ENCODE peak calls at places on chromosome 22, in four cellular contexts. One of them, this sample, is unnamed. For H3K27me3, the result is how much of the 10 kb centered on the place peaks cover.

GRCh38 chr22:29767289-29768051 is at the start of gene UQCR10:
- DNase-seq in CD8-positive, alpha-beta T cell: peak
- DNase-seq in fibroblast of lung: peak
- DNase-seq in hepatocyte: peak
- DNase-seq in this sample: no peak

GRCh38 chr22:29130490-29130889 is 57.7 kb downstream of the KREMEN1 start:
- DNase-seq in fibroblast of lung: no peak
- DNase-seq in CD8-positive, alpha-beta T cell: no peak
- DNase-seq in hepatocyte: no peak
- DNase-seq in this sample: no peak

GRCh38 chr22:39733191-39733590 is 160.4 kb downstream of the ENTHD1 start:
- DNase-seq in hepatocyte: no peak
- DNase-seq in fibroblast of lung: no peak
- DNase-seq in CD8-positive, alpha-beta T cell: no peak
- DNase-seq in this sample: no peak

GRCh38 chr22:31126869-31127175 is 4.1 kb downstream of the INPP5J start:
- DNase-seq in CD8-positive, alpha-beta T cell: no peak
- DNase-seq in hepatocyte: no peak
- DNase-seq in fibroblast of lung: no peak
- DNase-seq in this sample: no peak

GRCh38 chr22:42961815-42962214 is 53.1 kb downstream of the PACSIN2 start:
- DNase-seq in hepatocyte: no peak
- DNase-seq in fibroblast of lung: no peak
- DNase-seq in CD8-positive, alpha-beta T cell: no peak
- DNase-seq in this sample: no peak

GRCh38 chr22:41526802-41527799 is 17.2 kb downstream of the POLR3H start:
- DNase-seq in hepatocyte: peak
- DNase-seq in CD8-positive, alpha-beta T cell: peak
- DNase-seq in fibroblast of lung: peak
- DNase-seq in this sample: no peak

GRCh38 chr22:31124811-31125465 is 2.2 kb downstream of the INPP5J start:
- DNase-seq in fibroblast of lung: no peak
- DNase-seq in CD8-positive, alpha-beta T cell: no peak
- DNase-seq in hepatocyte: no peak
- DNase-seq in this sample: no peak

GRCh38 chr22:28605362-28605761 is 74.3 kb downstream of the TTC28 start:
- DNase-seq in hepatocyte: no peak
- DNase-seq in fibroblast of lung: no peak
- DNase-seq in CD8-positive, alpha-beta T cell: no peak
- DNase-seq in this sample: no peak

GRCh38 chr22:39543095-39543494 is 10.5 kb upstream of the RPS19BP1 start:
- DNase-seq in hepatocyte: peak
- DNase-seq in fibroblast of lung: no peak
- DNase-seq in CD8-positive, alpha-beta T cell: no peak
- DNase-seq in this sample: no peak

GRCh38 chr22:35839811-35840739 is 122.4 kb downstream of the APOL5 start:
- DNase-seq in CD8-positive, alpha-beta T cell: peak
- DNase-seq in hepatocyte: peak
- DNase-seq in fibroblast of lung: peak
- DNase-seq in this sample: peak

GRCh38 chr22:23192133-23192532 is 11.8 kb downstream of the BCR start:
- DNase-seq in CD8-positive, alpha-beta T cell: no peak
- DNase-seq in fibroblast of lung: no peak
- DNase-seq in hepatocyte: no peak
- DNase-seq in this sample: no peak

GRCh38 chr22:17754233-17754925 is 19.9 kb downstream of the BID start:
- DNase-seq in hepatocyte: no peak
- DNase-seq in CD8-positive, alpha-beta T cell: peak
- DNase-seq in fibroblast of lung: no peak
- DNase-seq in this sample: no peak
- TF ChIP-seq CTCF in hepatocyte: no peak
- TF ChIP-seq CTCF in CD8-positive, alpha-beta T cell: peak
- TF ChIP-seq CTCF in fibroblast of lung: peak
- TF ChIP-seq CTCF in this sample: peak

GRCh38 chr22:20433686-20434241 is 3.9 kb downstream of the SCARF2 start:
- DNase-seq in hepatocyte: no peak
- DNase-seq in CD8-positive, alpha-beta T cell: no peak
- DNase-seq in fibroblast of lung: no peak
- DNase-seq in this sample: no peak
- H3K27me3 ChIP-seq in hepatocyte: under half
- H3K27me3 ChIP-seq in CD8-positive, alpha-beta T cell: under half
- H3K27me3 ChIP-seq in fibroblast of lung: under half
- H3K27me3 ChIP-seq in this sample: under half

GRCh38 chr22:44026630-44027511 is 2.8 kb downstream of the PARVB start:
- DNase-seq in fibroblast of lung: peak
- DNase-seq in CD8-positive, alpha-beta T cell: peak
- DNase-seq in hepatocyte: no peak
- DNase-seq in this sample: no peak

GRCh38 chr22:44024288-44024908 is at the start of gene PARVB:
- DNase-seq in fibroblast of lung: no peak
- DNase-seq in hepatocyte: peak
- DNase-seq in CD8-positive, alpha-beta T cell: peak
- DNase-seq in this sample: no peak

GRCh38 chr22:44028091-44028490 is 4.0 kb downstream of the PARVB start:
- DNase-seq in hepatocyte: no peak
- DNase-seq in fibroblast of lung: no peak
- DNase-seq in CD8-positive, alpha-beta T cell: no peak
- DNase-seq in this sample: no peak

GRCh38 chr22:44025171-44026065 is 1.3 kb downstream of the PARVB start:
- DNase-seq in hepatocyte: no peak
- DNase-seq in CD8-positive, alpha-beta T cell: no peak
- DNase-seq in fibroblast of lung: no peak
- DNase-seq in this sample: no peak

DNA sequence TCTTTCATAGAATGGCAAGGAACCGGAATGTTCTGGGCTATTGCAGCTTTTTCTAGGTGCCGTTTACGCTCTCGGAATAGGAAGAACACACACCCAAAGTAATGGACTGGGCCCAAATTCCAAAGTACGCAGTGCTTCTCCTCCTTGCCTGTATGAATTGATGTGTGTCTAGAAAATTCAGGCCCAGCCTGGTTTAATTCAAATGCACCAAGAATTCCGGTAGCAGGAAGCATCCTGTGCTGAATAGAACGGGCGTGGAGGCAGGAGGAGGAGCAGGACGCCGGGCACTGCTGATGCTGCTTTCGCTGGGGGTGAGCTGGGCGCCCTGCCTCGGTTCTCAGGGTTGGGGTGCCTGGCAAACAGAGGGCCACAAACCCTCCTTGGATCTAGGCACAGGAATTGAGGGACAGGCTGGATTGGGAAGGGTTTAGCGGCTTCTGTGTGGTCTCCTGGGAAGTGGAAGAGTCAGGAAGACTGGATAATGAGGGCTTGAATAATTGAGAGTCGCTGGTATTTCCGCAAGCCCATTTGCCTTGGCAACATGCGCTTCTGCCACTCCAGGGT is 2.0 kb downstream of the PARVB start:
- DNase-seq in CD8-positive, alpha-beta T cell: no peak
- DNase-seq in hepatocyte: no peak
- DNase-seq in fibroblast of lung: no peak
- DNase-seq in this sample: no peak
- H3K4me3 ChIP-seq in CD8-positive, alpha-beta T cell: no peak
- H3K4me3 ChIP-seq in hepatocyte: no peak
- H3K4me3 ChIP-seq in fibroblast of lung: no peak
- H3K4me3 ChIP-seq in this sample: no peak

GRCh38 chr22:20916916-20917810 is at the start of gene CRKL:
- DNase-seq in hepatocyte: peak
- DNase-seq in fibroblast of lung: peak
- DNase-seq in CD8-positive, alpha-beta T cell: peak
- DNase-seq in this sample: peak
- TF ChIP-seq CTCF in hepatocyte: peak
- TF ChIP-seq CTCF in fibroblast of lung: peak
- TF ChIP-seq CTCF in CD8-positive, alpha-beta T cell: peak
- TF ChIP-seq CTCF in this sample: peak